ENCODE peak calls at places on chromosomes 12 and 14, in four cellular contexts. A, X, I and L are unnamed samples.

GRCh38 chr14:78425332-78425731 is 255.2 kb downstream of the NRXN3 start:
- DNase-seq in A (no peak), X (no peak), I (no peak), L (no peak)

GRCh38 chr12:75913502-75914110 is 118.0 kb downstream of the PHLDA1 start:
- DNase-seq in A (no peak), X (no peak), I (no peak), L (peak; percentile 46)

GRCh38 chr12:106204312-106204711 is 43.5 kb downstream of the CKAP4 start:
- DNase-seq in A (no peak), X (no peak), I (no peak), L (no peak)

GRCh38 chr14:35855886-35856481 is 29.8 kb downstream of the BRMS1L start:
- DNase-seq in A (no peak), X (no peak), I (no peak), L (peak; percentile 47)

GRCh38 chr14:68794130-68794855 is 1.4 kb upstream of the ZFP36L1 start:
- DNase-seq in A (no peak), X (peak; percentile 74), I (peak; percentile 95), L (peak; percentile 93)

GRCh38 chr14:104150201-104151027 is 12.0 kb downstream of the KIF26A start:
- DNase-seq in A (no peak), X (no peak), I (no peak), L (peak; percentile 16)

GRCh38 chr12:26275313-26276257 is 80.2 kb downstream of the SSPN start:
- DNase-seq in A (no peak), X (no peak), I (no peak), L (peak; percentile 62)

GRCh38 chr14:56119221-56119967 is 1.2 kb downstream of the PELI2 start:
- DNase-seq in A (no peak), X (peak; percentile 13), I (peak; percentile 52), L (no peak)

GRCh38 chr14:44162197-44162596 is 344.9 kb downstream of the FSCB start:
- DNase-seq in A (no peak), X (no peak), I (no peak), L (no peak)

GRCh38 chr12:122203301-122203967 is at the start of gene B3GNT4:
- DNase-seq in A (no peak), X (peak; percentile 55), I (peak; percentile 26), L (peak; percentile 17)

GRCh38 chr12:19967486-19967885 is 400.9 kb upstream of the PDE3A start:
- DNase-seq in A (peak; percentile 59), X (no peak), I (peak; percentile 96), L (peak; percentile 99)

GRCh38 chr14:50410016-50410530 is 13.4 kb upstream of the CDKL1 start:
- DNase-seq in A (no peak), X (no peak), I (no peak), L (no peak)

GRCh38 chr14:69232388-69232787 is 27.6 kb upstream of the GALNT16 start:
- DNase-seq in A (no peak), X (no peak), I (no peak), L (peak; percentile 0)

GRCh38 chr12:68440068-68440581 is 108.0 kb upstream of the MDM1 start:
- DNase-seq in A (no peak), X (no peak), I (peak; percentile 70), L (peak; percentile 68)